ENCODE peak calls at places on chromosome 6, in seven cellular contexts. One of them, this sample, is unnamed.

GRCh38 chr6:138400326-138400725 is 3.7 kb upstream of the HEBP2 start:
- DNase-seq in MM.1S: no peak
- DNase-seq in dorsolateral prefrontal cortex: no peak
- DNase-seq in pancreas: no peak
- DNase-seq in psoas muscle: no peak
- DNase-seq in HCT116: no peak
- DNase-seq in endothelial cell of umbilical vein: no peak
- DNase-seq in this sample: no peak

GRCh38 chr6:34438705-34439104 is 12.8 kb upstream of the RPS10 start:
- DNase-seq in MM.1S: no peak
- DNase-seq in dorsolateral prefrontal cortex: no peak
- DNase-seq in pancreas: no peak
- DNase-seq in psoas muscle: no peak
- DNase-seq in HCT116: no peak
- DNase-seq in endothelial cell of umbilical vein: no peak
- DNase-seq in this sample: no peak

GRCh38 chr6:88963139-88964090 is at the start of gene RNGTT:
- DNase-seq in MM.1S: peak
- DNase-seq in dorsolateral prefrontal cortex: peak
- DNase-seq in pancreas: peak
- DNase-seq in psoas muscle: peak
- DNase-seq in HCT116: peak
- DNase-seq in endothelial cell of umbilical vein: peak
- DNase-seq in this sample: peak

GRCh38 chr6:41315943-41316342 is 19.5 kb upstream of the NCR2 start:
- DNase-seq in MM.1S: no peak
- DNase-seq in dorsolateral prefrontal cortex: no peak
- DNase-seq in pancreas: no peak
- DNase-seq in psoas muscle: no peak
- DNase-seq in HCT116: no peak
- DNase-seq in endothelial cell of umbilical vein: no peak
- DNase-seq in this sample: no peak

GRCh38 chr6:6856538-6857523 is 250.9 kb upstream of the RREB1 start:
- DNase-seq in MM.1S: no peak
- DNase-seq in dorsolateral prefrontal cortex: no peak
- DNase-seq in pancreas: no peak
- DNase-seq in psoas muscle: peak
- DNase-seq in HCT116: no peak
- DNase-seq in endothelial cell of umbilical vein: no peak
- DNase-seq in this sample: peak

GRCh38 chr6:16639689-16640480 is 121.4 kb downstream of the ATXN1 start:
- DNase-seq in MM.1S: no peak
- DNase-seq in dorsolateral prefrontal cortex: no peak
- DNase-seq in pancreas: no peak
- DNase-seq in psoas muscle: no peak
- DNase-seq in HCT116: no peak
- DNase-seq in endothelial cell of umbilical vein: peak
- DNase-seq in this sample: no peak

GRCh38 chr6:119517428-119517827 is 167.9 kb upstream of the MAN1A1 start:
- DNase-seq in MM.1S: no peak
- DNase-seq in dorsolateral prefrontal cortex: no peak
- DNase-seq in pancreas: no peak
- DNase-seq in psoas muscle: no peak
- DNase-seq in HCT116: no peak
- DNase-seq in endothelial cell of umbilical vein: no peak
- DNase-seq in this sample: no peak

GRCh38 chr6:16762547-16763477 is 1.6 kb upstream of the ATXN1 start:
- DNase-seq in MM.1S: peak
- DNase-seq in dorsolateral prefrontal cortex: no peak
- DNase-seq in pancreas: peak
- DNase-seq in psoas muscle: peak
- DNase-seq in HCT116: peak
- DNase-seq in endothelial cell of umbilical vein: peak
- DNase-seq in this sample: peak

GRCh38 chr6:70502484-70502883 is 64.2 kb upstream of the SDHAF4 start:
- DNase-seq in MM.1S: no peak
- DNase-seq in dorsolateral prefrontal cortex: no peak
- DNase-seq in pancreas: no peak
- DNase-seq in psoas muscle: no peak
- DNase-seq in HCT116: no peak
- DNase-seq in endothelial cell of umbilical vein: no peak
- DNase-seq in this sample: no peak

DNA sequence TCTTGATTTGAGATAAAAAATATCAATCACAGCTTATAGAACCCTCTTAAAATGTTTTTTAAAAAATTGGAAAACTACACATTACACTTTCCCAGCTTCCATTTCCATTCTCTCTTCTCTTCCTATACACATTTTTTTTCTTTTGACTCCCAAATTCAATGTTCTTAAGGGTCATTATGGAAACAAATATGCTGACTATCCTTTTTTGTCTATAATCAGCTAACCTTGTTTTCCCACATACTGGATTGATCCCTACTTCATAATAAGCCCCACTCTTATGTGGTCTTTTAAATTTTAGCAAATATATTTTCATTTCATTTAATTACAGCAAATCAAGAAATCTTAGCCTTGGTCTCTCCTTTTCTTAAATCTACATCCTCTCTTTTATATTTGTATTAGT is 378.4 kb downstream of the MEI4 start:
- DNase-seq in MM.1S: no peak
- DNase-seq in dorsolateral prefrontal cortex: no peak
- DNase-seq in pancreas: no peak
- DNase-seq in psoas muscle: no peak
- DNase-seq in HCT116: no peak
- DNase-seq in endothelial cell of umbilical vein: no peak
- DNase-seq in this sample: no peak
- H3K4me3 ChIP-seq in MM.1S: no peak
- H3K4me3 ChIP-seq in dorsolateral prefrontal cortex: no peak
- H3K4me3 ChIP-seq in pancreas: no peak
- H3K4me3 ChIP-seq in psoas muscle: no peak
- H3K4me3 ChIP-seq in HCT116: no peak
- H3K4me3 ChIP-seq in endothelial cell of umbilical vein: no peak
- H3K4me3 ChIP-seq in this sample: no peak

GRCh38 chr6:18395851-18396187 is 8.7 kb downstream of the RNF144B start:
- DNase-seq in MM.1S: no peak
- DNase-seq in dorsolateral prefrontal cortex: no peak
- DNase-seq in pancreas: no peak
- DNase-seq in psoas muscle: no peak
- DNase-seq in HCT116: no peak
- DNase-seq in endothelial cell of umbilical vein: peak
- DNase-seq in this sample: no peak

GRCh38 chr6:18397701-18398100 is 10.6 kb downstream of the RNF144B start:
- DNase-seq in MM.1S: no peak
- DNase-seq in dorsolateral prefrontal cortex: no peak
- DNase-seq in pancreas: no peak
- DNase-seq in psoas muscle: no peak
- DNase-seq in HCT116: no peak
- DNase-seq in endothelial cell of umbilical vein: no peak
- DNase-seq in this sample: no peak

GRCh38 chr6:18391018-18391417 is 3.9 kb downstream of the RNF144B start:
- DNase-seq in MM.1S: no peak
- DNase-seq in dorsolateral prefrontal cortex: no peak
- DNase-seq in pancreas: no peak
- DNase-seq in psoas muscle: no peak
- DNase-seq in HCT116: no peak
- DNase-seq in endothelial cell of umbilical vein: no peak
- DNase-seq in this sample: no peak

GRCh38 chr6:18392346-18392877 is 5.3 kb downstream of the RNF144B start:
- DNase-seq in MM.1S: no peak
- DNase-seq in dorsolateral prefrontal cortex: no peak
- DNase-seq in pancreas: no peak
- DNase-seq in psoas muscle: no peak
- DNase-seq in HCT116: no peak
- DNase-seq in endothelial cell of umbilical vein: no peak
- DNase-seq in this sample: no peak

DNA sequence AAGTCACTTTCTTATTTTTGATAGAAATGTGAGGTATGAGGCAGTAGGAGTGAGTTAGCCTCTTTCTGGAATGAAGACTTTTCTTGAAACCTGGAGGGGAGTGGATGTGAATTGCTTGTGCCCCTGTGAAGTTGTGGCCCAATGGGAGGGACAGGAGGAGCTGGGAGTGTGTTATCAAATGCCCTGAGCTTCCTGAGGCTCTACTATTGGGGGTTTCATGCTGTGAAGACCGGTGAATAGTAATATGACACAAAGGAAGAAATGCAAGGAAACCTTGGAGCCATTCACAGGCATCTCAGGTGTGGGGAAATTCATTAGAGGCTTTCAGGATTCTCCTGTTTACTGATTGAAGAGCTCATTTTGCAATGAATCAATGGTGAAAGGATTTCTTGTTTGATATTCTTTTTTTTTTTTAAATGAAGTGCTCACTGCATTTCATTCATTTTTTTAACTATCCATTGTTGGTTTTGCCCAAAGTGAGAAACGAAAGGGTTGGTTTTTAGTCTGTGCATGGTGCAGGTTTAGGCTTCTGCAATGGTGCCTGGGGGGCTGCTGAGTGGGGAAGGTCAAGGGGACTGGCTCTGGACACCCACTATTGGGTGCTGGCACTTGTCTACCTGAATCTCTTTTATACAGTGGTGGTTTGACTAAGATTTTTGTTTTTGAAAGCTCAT is 8.2 kb downstream of the RNF144B start:
- DNase-seq in MM.1S: no peak
- DNase-seq in dorsolateral prefrontal cortex: no peak
- DNase-seq in pancreas: no peak
- DNase-seq in psoas muscle: no peak
- DNase-seq in HCT116: no peak
- DNase-seq in endothelial cell of umbilical vein: no peak
- DNase-seq in this sample: no peak
- H3K27ac ChIP-seq in MM.1S: no peak
- H3K27ac ChIP-seq in dorsolateral prefrontal cortex: no peak
- H3K27ac ChIP-seq in pancreas: no peak
- H3K27ac ChIP-seq in psoas muscle: peak
- H3K27ac ChIP-seq in HCT116: no peak
- H3K27ac ChIP-seq in endothelial cell of umbilical vein: peak
- H3K27ac ChIP-seq in this sample: no peak

DNA sequence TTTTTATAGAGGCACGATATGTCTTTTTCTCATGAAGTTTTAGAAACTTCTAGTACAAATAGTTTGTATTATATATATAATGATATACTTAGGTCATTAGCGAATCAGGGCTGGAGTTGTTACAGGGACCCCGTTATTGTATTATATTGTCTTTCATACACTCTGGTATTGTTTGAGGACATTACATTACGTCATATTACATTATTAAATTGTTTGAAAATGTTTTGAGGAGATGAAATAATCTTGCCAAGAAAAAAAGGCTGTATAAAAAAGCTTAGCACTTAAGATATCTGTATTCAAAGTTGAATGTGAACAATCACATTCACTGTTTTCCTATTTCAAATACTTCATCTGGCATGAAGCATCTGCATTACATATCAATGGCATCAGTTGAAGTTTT is 239.6 kb upstream of the ASCC3 start:
- DNase-seq in MM.1S: no peak
- DNase-seq in dorsolateral prefrontal cortex: no peak
- DNase-seq in pancreas: no peak
- DNase-seq in psoas muscle: no peak
- DNase-seq in HCT116: no peak
- DNase-seq in endothelial cell of umbilical vein: no peak
- DNase-seq in this sample: no peak
- TF ChIP-seq CTCF in MM.1S: no peak
- TF ChIP-seq CTCF in dorsolateral prefrontal cortex: no peak
- TF ChIP-seq CTCF in pancreas: no peak
- TF ChIP-seq CTCF in psoas muscle: no peak
- TF ChIP-seq CTCF in HCT116: no peak
- TF ChIP-seq CTCF in endothelial cell of umbilical vein: no peak
- TF ChIP-seq CTCF in this sample: no peak

DNA sequence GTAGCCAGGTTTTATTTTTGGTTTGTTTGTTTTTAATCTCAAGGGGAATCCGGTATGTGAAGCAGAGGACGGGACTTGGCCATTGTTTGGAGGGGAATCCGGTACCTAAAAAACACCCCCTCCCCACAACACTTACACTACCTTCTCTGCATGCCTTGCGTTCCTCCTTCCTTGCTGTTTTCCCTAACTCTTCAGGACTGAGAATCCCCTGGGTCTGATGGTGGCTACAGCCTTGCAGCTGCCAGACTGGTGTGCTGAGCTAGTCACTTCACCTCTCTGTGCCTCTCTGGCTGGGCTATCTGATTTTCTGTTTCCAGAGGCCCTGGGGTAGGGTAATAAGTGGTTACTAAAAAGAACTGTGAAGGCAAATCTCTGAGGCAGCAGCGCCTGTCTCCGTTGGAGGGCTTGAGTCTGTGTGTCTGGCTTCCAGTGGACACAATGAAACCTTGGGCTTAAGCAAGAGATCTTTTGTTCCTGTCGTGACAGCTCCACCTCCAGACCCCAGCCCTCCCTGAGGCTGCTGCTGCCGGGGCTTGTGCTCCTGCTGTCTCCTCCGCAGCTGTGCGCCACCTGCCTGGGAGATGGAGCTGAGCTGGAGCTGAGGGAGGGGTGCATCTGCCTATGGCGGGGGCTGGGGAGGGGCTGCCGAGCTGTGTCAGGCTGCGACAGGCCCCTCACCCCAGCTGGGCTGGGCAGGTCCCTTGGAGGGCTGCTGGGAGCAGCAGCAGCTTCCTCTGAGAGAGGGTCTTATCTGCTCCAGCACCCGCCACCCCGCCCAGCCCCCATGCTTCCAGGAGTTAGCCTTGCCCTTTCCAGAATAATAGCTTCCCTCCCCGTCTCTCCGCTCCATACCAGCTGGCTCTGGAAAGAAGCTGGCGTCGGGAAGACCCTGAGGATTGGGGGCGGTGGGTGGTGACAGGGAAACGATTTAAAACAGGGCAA is 65.8 kb upstream of the CCDC167 start:
- DNase-seq in MM.1S: no peak
- DNase-seq in dorsolateral prefrontal cortex: peak
- DNase-seq in pancreas: no peak
- DNase-seq in psoas muscle: no peak
- DNase-seq in HCT116: no peak
- DNase-seq in endothelial cell of umbilical vein: peak
- DNase-seq in this sample: peak
- H3K4me3 ChIP-seq in MM.1S: no peak
- H3K4me3 ChIP-seq in dorsolateral prefrontal cortex: peak
- H3K4me3 ChIP-seq in pancreas: peak
- H3K4me3 ChIP-seq in psoas muscle: peak
- H3K4me3 ChIP-seq in HCT116: no peak
- H3K4me3 ChIP-seq in endothelial cell of umbilical vein: no peak
- H3K4me3 ChIP-seq in this sample: peak

GRCh38 chr6:5286780-5287179 is 25.5 kb downstream of the FARS2 start:
- DNase-seq in MM.1S: no peak
- DNase-seq in dorsolateral prefrontal cortex: no peak
- DNase-seq in pancreas: no peak
- DNase-seq in psoas muscle: no peak
- DNase-seq in HCT116: no peak
- DNase-seq in endothelial cell of umbilical vein: no peak
- DNase-seq in this sample: no peak
- H3K27ac ChIP-seq in MM.1S: no peak
- H3K27ac ChIP-seq in dorsolateral prefrontal cortex: no peak
- H3K27ac ChIP-seq in pancreas: no peak
- H3K27ac ChIP-seq in psoas muscle: peak
- H3K27ac ChIP-seq in HCT116: no peak
- H3K27ac ChIP-seq in endothelial cell of umbilical vein: no peak
- H3K27ac ChIP-seq in this sample: peak

DNA sequence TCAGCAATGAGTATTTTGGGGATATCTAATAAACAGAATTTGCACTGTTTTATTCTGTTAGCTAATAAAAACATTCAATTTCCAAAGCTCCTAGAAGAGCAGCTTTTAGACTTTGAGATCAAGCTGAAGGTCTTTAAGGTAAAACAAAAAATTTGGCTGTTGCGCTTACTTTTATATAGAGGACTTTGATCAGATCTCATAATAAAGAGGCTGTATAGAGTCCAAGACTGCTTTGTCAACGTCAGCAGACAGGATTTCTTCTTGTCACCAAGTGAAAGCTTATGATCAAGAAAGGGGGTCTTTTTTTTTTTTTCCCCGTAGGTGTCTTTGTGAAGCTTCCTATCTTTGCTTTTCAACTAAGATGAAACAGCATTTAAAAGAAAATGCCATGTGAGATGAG is 556.5 kb upstream of the SLC35B3 start:
- DNase-seq in MM.1S: no peak
- DNase-seq in dorsolateral prefrontal cortex: no peak
- DNase-seq in pancreas: no peak
- DNase-seq in psoas muscle: no peak
- DNase-seq in HCT116: no peak
- DNase-seq in endothelial cell of umbilical vein: no peak
- DNase-seq in this sample: no peak
- TF ChIP-seq CTCF in MM.1S: no peak
- TF ChIP-seq CTCF in dorsolateral prefrontal cortex: no peak
- TF ChIP-seq CTCF in pancreas: no peak
- TF ChIP-seq CTCF in psoas muscle: no peak
- TF ChIP-seq CTCF in HCT116: no peak
- TF ChIP-seq CTCF in endothelial cell of umbilical vein: no peak
- TF ChIP-seq CTCF in this sample: no peak

This sample was measured in heart right ventricle.